ENCODE peak calls at places on chromosomes 13 and 19, in eight cellular contexts. One of them, this sample, is unnamed.

GRCh38 chr19:54462072-54462712 is 1.4 kb downstream of the LENG9 start:
- DNase-seq in HCT116: no peak
- DNase-seq in stomach: peak
- DNase-seq in GM23338: no peak
- DNase-seq in HepG2: no peak
- DNase-seq in SK-N-SH: no peak
- DNase-seq in GM12892: no peak
- DNase-seq in H1: no peak
- DNase-seq in this sample: peak

GRCh38 chr13:20983386-20983785 is 78.0 kb downstream of the LATS2 start:
- DNase-seq in SK-N-SH: no peak
- DNase-seq in H1: no peak
- DNase-seq in HepG2: no peak
- DNase-seq in stomach: no peak
- DNase-seq in GM23338: no peak
- DNase-seq in HCT116: no peak
- DNase-seq in GM12892: no peak
- DNase-seq in this sample: no peak

GRCh38 chr19:16801599-16801998 is 27.6 kb upstream of the SIN3B start:
- DNase-seq in HepG2: no peak
- DNase-seq in HCT116: no peak
- DNase-seq in H1: no peak
- DNase-seq in stomach: no peak
- DNase-seq in GM23338: no peak
- DNase-seq in GM12892: no peak
- DNase-seq in SK-N-SH: no peak
- DNase-seq in this sample: no peak

GRCh38 chr19:46192990-46193650 is 36.4 kb upstream of the IGFL1 start:
- DNase-seq in GM12892: no peak
- DNase-seq in GM23338: no peak
- DNase-seq in HCT116: no peak
- DNase-seq in SK-N-SH: no peak
- DNase-seq in HepG2: peak
- DNase-seq in H1: no peak
- DNase-seq in stomach: no peak
- DNase-seq in this sample: no peak

GRCh38 chr19:49255674-49256073 is 69.3 kb downstream of the SLC6A16 start:
- DNase-seq in SK-N-SH: no peak
- DNase-seq in GM12892: no peak
- DNase-seq in stomach: no peak
- DNase-seq in GM23338: no peak
- DNase-seq in HepG2: no peak
- DNase-seq in H1: no peak
- DNase-seq in HCT116: no peak
- DNase-seq in this sample: no peak

GRCh38 chr13:110499621-110500281 is 61.8 kb downstream of the RAB20 start:
- DNase-seq in HepG2: no peak
- DNase-seq in stomach: no peak
- DNase-seq in GM12892: no peak
- DNase-seq in GM23338: no peak
- DNase-seq in SK-N-SH: no peak
- DNase-seq in H1: no peak
- DNase-seq in HCT116: no peak
- DNase-seq in this sample: no peak

GRCh38 chr19:53870485-53870844 is 2.8 kb downstream of the MYADM start:
- DNase-seq in SK-N-SH: no peak
- DNase-seq in GM23338: no peak
- DNase-seq in GM12892: no peak
- DNase-seq in stomach: peak
- DNase-seq in H1: no peak
- DNase-seq in HCT116: no peak
- DNase-seq in HepG2: no peak
- DNase-seq in this sample: no peak

GRCh38 chr13:93727301-93728141 is 500.9 kb downstream of the GPC6 start:
- DNase-seq in GM12892: no peak
- DNase-seq in stomach: no peak
- DNase-seq in H1: no peak
- DNase-seq in GM23338: no peak
- DNase-seq in HCT116: no peak
- DNase-seq in HepG2: peak
- DNase-seq in SK-N-SH: no peak
- DNase-seq in this sample: no peak

GRCh38 chr13:110187501-110188161 is 119.3 kb downstream of the COL4A1 start:
- DNase-seq in HepG2: no peak
- DNase-seq in HCT116: no peak
- DNase-seq in GM23338: no peak
- DNase-seq in SK-N-SH: peak
- DNase-seq in GM12892: no peak
- DNase-seq in stomach: no peak
- DNase-seq in H1: no peak
- DNase-seq in this sample: peak

GRCh38 chr13:46844431-46844830 is 47.5 kb upstream of the ESD start:
- DNase-seq in H1: no peak
- DNase-seq in HCT116: no peak
- DNase-seq in GM23338: no peak
- DNase-seq in GM12892: no peak
- DNase-seq in SK-N-SH: no peak
- DNase-seq in stomach: no peak
- DNase-seq in HepG2: no peak
- DNase-seq in this sample: no peak

GRCh38 chr19:3119782-3120380 is 16.0 kb upstream of the GNA15 start:
- DNase-seq in SK-N-SH: no peak
- DNase-seq in GM23338: no peak
- DNase-seq in stomach: no peak
- DNase-seq in GM12892: no peak
- DNase-seq in H1: no peak
- DNase-seq in HCT116: no peak
- DNase-seq in HepG2: no peak
- DNase-seq in this sample: no peak

GRCh38 chr19:16591803-16592556 is 19.8 kb upstream of the SLC35E1 start:
- DNase-seq in GM23338: peak
- DNase-seq in SK-N-SH: no peak
- DNase-seq in stomach: no peak
- DNase-seq in GM12892: no peak
- DNase-seq in HCT116: no peak
- DNase-seq in H1: no peak
- DNase-seq in HepG2: no peak
- DNase-seq in this sample: no peak

GRCh38 chr19:47210689-47211316 is 20.2 kb downstream of the BBC3 start:
- DNase-seq in HCT116: no peak
- DNase-seq in HepG2: peak
- DNase-seq in H1: peak
- DNase-seq in GM12892: no peak
- DNase-seq in stomach: peak
- DNase-seq in SK-N-SH: peak
- DNase-seq in GM23338: peak
- DNase-seq in this sample: peak

GRCh38 chr13:75050419-75051066 is 431.4 kb downstream of the TBC1D4 start:
- DNase-seq in HCT116: no peak
- DNase-seq in stomach: no peak
- DNase-seq in GM12892: no peak
- DNase-seq in SK-N-SH: no peak
- DNase-seq in GM23338: no peak
- DNase-seq in HepG2: no peak
- DNase-seq in H1: no peak
- DNase-seq in this sample: no peak

GRCh38 chr13:27607125-27607524 is 13.2 kb downstream of the LNX2 start:
- DNase-seq in GM12892: no peak
- DNase-seq in stomach: no peak
- DNase-seq in SK-N-SH: no peak
- DNase-seq in GM23338: no peak
- DNase-seq in HCT116: peak
- DNase-seq in H1: no peak
- DNase-seq in HepG2: peak
- DNase-seq in this sample: no peak
- TF ChIP-seq POLR2AphosphoS5 in GM12892: no peak
- TF ChIP-seq POLR2AphosphoS5 in stomach: peak
- TF ChIP-seq POLR2AphosphoS5 in SK-N-SH: no peak
- TF ChIP-seq POLR2AphosphoS5 in GM23338: no peak
- TF ChIP-seq POLR2AphosphoS5 in HCT116: no peak
- TF ChIP-seq POLR2AphosphoS5 in H1: no peak
- TF ChIP-seq POLR2AphosphoS5 in HepG2: no peak
- TF ChIP-seq POLR2AphosphoS5 in this sample: no peak

GRCh38 chr13:36907266-36907665 is 12.8 kb downstream of the SMAD9 start:
- DNase-seq in HepG2: no peak
- DNase-seq in GM23338: no peak
- DNase-seq in stomach: no peak
- DNase-seq in GM12892: no peak
- DNase-seq in H1: no peak
- DNase-seq in SK-N-SH: no peak
- DNase-seq in HCT116: no peak
- DNase-seq in this sample: no peak

GRCh38 chr13:36910545-36910944 is 9.5 kb downstream of the SMAD9 start:
- DNase-seq in stomach: no peak
- DNase-seq in GM23338: no peak
- DNase-seq in HepG2: no peak
- DNase-seq in H1: no peak
- DNase-seq in SK-N-SH: no peak
- DNase-seq in HCT116: no peak
- DNase-seq in GM12892: no peak
- DNase-seq in this sample: no peak

GRCh38 chr13:36904219-36904618 is 15.8 kb downstream of the SMAD9 start:
- DNase-seq in GM12892: no peak
- DNase-seq in HepG2: no peak
- DNase-seq in SK-N-SH: no peak
- DNase-seq in HCT116: no peak
- DNase-seq in H1: no peak
- DNase-seq in GM23338: no peak
- DNase-seq in stomach: no peak
- DNase-seq in this sample: no peak

GRCh38 chr13:36905944-36906343 is 14.1 kb downstream of the SMAD9 start:
- DNase-seq in H1: no peak
- DNase-seq in GM12892: no peak
- DNase-seq in HepG2: no peak
- DNase-seq in GM23338: no peak
- DNase-seq in HCT116: no peak
- DNase-seq in stomach: no peak
- DNase-seq in SK-N-SH: no peak
- DNase-seq in this sample: no peak

DNA sequence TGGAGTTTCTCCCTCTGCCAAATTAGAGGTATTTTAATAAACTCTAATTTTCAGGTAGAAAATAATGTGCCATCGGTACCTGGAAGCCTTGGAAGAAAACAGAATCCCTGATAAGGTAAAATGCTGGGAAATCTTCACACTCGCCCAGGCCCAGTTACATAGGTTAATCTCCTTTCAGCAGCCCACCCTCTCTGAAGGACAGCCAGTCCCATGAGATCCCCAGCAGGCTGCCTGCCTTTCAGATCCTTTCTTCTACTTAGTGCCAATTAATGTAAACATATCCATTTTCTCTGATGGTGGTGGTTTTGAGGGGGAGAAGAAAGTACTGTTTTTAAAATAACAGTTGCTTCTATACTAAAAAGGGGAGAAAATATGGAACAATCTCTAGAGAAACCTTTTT is 12.2 kb downstream of the SMAD9 start:
- DNase-seq in HCT116: no peak
- DNase-seq in SK-N-SH: no peak
- DNase-seq in H1: no peak
- DNase-seq in GM12892: no peak
- DNase-seq in GM23338: no peak
- DNase-seq in stomach: no peak
- DNase-seq in HepG2: no peak
- DNase-seq in this sample: no peak
- TF ChIP-seq POLR2AphosphoS5 in HCT116: no peak
- TF ChIP-seq POLR2AphosphoS5 in SK-N-SH: no peak
- TF ChIP-seq POLR2AphosphoS5 in H1: no peak
- TF ChIP-seq POLR2AphosphoS5 in GM12892: no peak
- TF ChIP-seq POLR2AphosphoS5 in GM23338: no peak
- TF ChIP-seq POLR2AphosphoS5 in stomach: no peak
- TF ChIP-seq POLR2AphosphoS5 in HepG2: no peak
- TF ChIP-seq POLR2AphosphoS5 in this sample: no peak

GRCh38 chr19:31252476-31252875 is 96.8 kb downstream of the TSHZ3 start:
- DNase-seq in stomach: no peak
- DNase-seq in HCT116: no peak
- DNase-seq in HepG2: no peak
- DNase-seq in H1: no peak
- DNase-seq in SK-N-SH: no peak
- DNase-seq in GM23338: no peak
- DNase-seq in GM12892: no peak
- DNase-seq in this sample: no peak

GRCh38 chr19:31255174-31255862 is 93.9 kb downstream of the TSHZ3 start:
- DNase-seq in GM12892: no peak
- DNase-seq in GM23338: no peak
- DNase-seq in H1: no peak
- DNase-seq in HepG2: no peak
- DNase-seq in stomach: peak
- DNase-seq in HCT116: no peak
- DNase-seq in SK-N-SH: no peak
- DNase-seq in this sample: no peak

GRCh38 chr19:31255863-31256600 is 93.2 kb downstream of the TSHZ3 start:
- DNase-seq in GM23338: no peak
- DNase-seq in HCT116: no peak
- DNase-seq in SK-N-SH: no peak
- DNase-seq in stomach: no peak
- DNase-seq in H1: peak
- DNase-seq in HepG2: no peak
- DNase-seq in GM12892: no peak
- DNase-seq in this sample: no peak

GRCh38 chr19:31254611-31255010 is 94.6 kb downstream of the TSHZ3 start:
- DNase-seq in H1: no peak
- DNase-seq in HCT116: no peak
- DNase-seq in HepG2: no peak
- DNase-seq in GM23338: no peak
- DNase-seq in stomach: no peak
- DNase-seq in SK-N-SH: no peak
- DNase-seq in GM12892: no peak
- DNase-seq in this sample: no peak

DNA sequence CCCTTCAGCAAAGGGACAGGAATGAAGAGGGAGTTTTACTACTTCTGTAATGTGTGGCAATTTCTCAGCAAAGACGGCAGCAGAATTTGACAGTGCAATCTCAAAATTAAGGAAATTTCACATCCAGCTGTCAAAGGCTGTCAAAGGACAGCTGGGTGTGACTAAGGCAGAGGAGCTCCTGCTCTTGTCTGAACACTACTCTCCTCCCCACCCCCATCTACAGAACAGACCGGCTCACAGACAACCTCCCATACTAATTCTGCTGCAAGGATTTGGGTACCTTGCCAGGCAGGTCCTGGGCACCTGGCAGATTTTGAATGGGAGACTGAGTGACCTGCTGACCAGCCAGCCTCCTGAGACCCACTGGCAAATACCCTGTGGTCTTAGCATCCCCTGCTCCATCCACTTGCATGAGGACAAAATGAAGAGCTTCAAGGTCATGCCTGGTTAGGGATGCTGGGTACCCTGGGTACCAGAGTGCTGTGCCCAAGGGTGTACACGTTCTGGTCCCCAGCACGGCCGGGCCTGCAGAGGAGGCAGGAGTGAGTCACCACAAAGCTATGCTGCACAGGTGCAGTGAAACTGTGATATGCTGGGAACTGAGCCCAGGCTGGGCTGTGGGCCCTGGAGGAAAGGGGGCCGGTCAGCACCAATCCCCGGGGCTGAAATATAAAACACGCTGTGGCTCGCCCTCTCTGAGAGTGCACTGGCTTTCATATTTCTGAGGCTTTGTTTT is 95.3 kb downstream of the TSHZ3 start:
- DNase-seq in stomach: no peak
- DNase-seq in HepG2: no peak
- DNase-seq in H1: no peak
- DNase-seq in GM23338: no peak
- DNase-seq in SK-N-SH: no peak
- DNase-seq in GM12892: no peak
- DNase-seq in HCT116: no peak
- DNase-seq in this sample: no peak
- TF ChIP-seq POLR2AphosphoS5 in stomach: no peak
- TF ChIP-seq POLR2AphosphoS5 in HepG2: no peak
- TF ChIP-seq POLR2AphosphoS5 in H1: no peak
- TF ChIP-seq POLR2AphosphoS5 in GM23338: no peak
- TF ChIP-seq POLR2AphosphoS5 in SK-N-SH: no peak
- TF ChIP-seq POLR2AphosphoS5 in GM12892: no peak
- TF ChIP-seq POLR2AphosphoS5 in HCT116: no peak
- TF ChIP-seq POLR2AphosphoS5 in this sample: no peak

GRCh38 chr19:10686193-10686592 is 15.0 kb upstream of the QTRT1 start:
- DNase-seq in stomach: no peak
- DNase-seq in GM12892: no peak
- DNase-seq in GM23338: no peak
- DNase-seq in HCT116: no peak
- DNase-seq in SK-N-SH: no peak
- DNase-seq in HepG2: no peak
- DNase-seq in H1: no peak
- DNase-seq in this sample: no peak
- TF ChIP-seq POLR2AphosphoS5 in stomach: no peak
- TF ChIP-seq POLR2AphosphoS5 in GM12892: peak
- TF ChIP-seq POLR2AphosphoS5 in GM23338: peak
- TF ChIP-seq POLR2AphosphoS5 in HCT116: no peak
- TF ChIP-seq POLR2AphosphoS5 in SK-N-SH: no peak
- TF ChIP-seq POLR2AphosphoS5 in HepG2: no peak
- TF ChIP-seq POLR2AphosphoS5 in H1: no peak
- TF ChIP-seq POLR2AphosphoS5 in this sample: no peak

This sample was measured in sigmoid colon.